ENCODE peak calls at places on chromosomes 13 and 19, in seven cellular contexts. L is ascending aorta, H is BJ, Y is heart right ventricle, M is tibial artery, J is choroid plexus epithelial cell, R is GM12865. B is an unnamed sample.

GRCh38 chr13:81480634-81481033 is 1139.7 kb upstream of the SPRY2 start:
- DNase-seq in R (no peak), J (peak; percentile 13), L (no peak), H (no peak), Y (no peak), M (no peak), B (no peak)

GRCh38 chr19:7596191-7596937 is 701 bp downstream of the CAMSAP3 start:
- DNase-seq in J (no peak), M (no peak), L (no peak), H (no peak), R (no peak), Y (no peak), B (no peak)

GRCh38 chr19:12703056-12703455 is 6.6 kb upstream of the FBXW9 start:
- DNase-seq in M (no peak), Y (no peak), J (peak; percentile 65), L (no peak), H (no peak), R (peak; percentile 50), B (peak; percentile 25)

GRCh38 chr19:7507884-7508283 is 8.0 kb upstream of the ZNF358 start:
- DNase-seq in H (no peak), J (peak; percentile 89), M (peak; percentile 82), L (peak; percentile 88), R (peak; percentile 57), Y (peak; percentile 67), B (peak; percentile 86)

GRCh38 chr19:49553451-49554271 is 25.9 kb downstream of the RCN3 start:
- DNase-seq in R (no peak), H (no peak), L (no peak), J (peak; percentile 70), Y (no peak), M (no peak), B (peak; percentile 70)

GRCh38 chr13:103324641-103325040 is 258.4 kb upstream of the SLC10A2 start:
- DNase-seq in R (no peak), M (no peak), Y (no peak), J (no peak), H (no peak), L (no peak), B (no peak)

GRCh38 chr13:107765724-107766436 is 449.5 kb downstream of the LIG4 start:
- DNase-seq in J (peak; percentile 46), M (no peak), Y (no peak), R (no peak), H (no peak), L (no peak), B (peak; percentile 27)

GRCh38 chr13:48797127-48797526 is 143.4 kb downstream of the CYSLTR2 start:
- DNase-seq in R (no peak), L (no peak), J (no peak), H (no peak), Y (no peak), M (no peak), B (no peak)

DNA sequence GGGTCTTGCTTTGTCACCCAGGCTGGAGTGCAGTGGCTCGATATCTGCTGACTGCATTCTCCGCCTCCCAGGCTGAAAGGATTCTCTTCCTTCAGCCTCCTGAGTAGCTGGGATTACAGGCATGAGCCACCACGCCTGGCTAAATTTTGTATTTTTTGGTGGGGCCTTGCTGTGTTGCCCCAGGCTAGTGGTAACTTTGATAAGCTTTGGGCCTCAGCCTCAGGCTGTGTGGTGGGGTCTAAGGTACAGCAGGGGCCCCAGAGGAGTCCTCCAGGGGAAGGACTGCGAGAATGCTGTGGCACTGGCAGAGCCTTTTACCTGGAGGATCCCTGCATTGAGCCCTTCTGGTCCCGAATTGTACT is 7.2 kb downstream of the DOT1L start:
- DNase-seq in M (no peak), L (no peak), R (no peak), J (no peak), Y (no peak), H (no peak), B (no peak)
- TF ChIP-seq CTCF in M (no peak), L (no peak), R (no peak), J (no peak), Y (no peak), H (no peak), B (no peak)

GRCh38 chr19:45598267-45599011 is 3.6 kb downstream of the GPR4 start:
- DNase-seq in H (no peak), M (no peak), Y (no peak), J (peak; percentile 6), R (no peak), L (no peak), B (no peak)

GRCh38 chr19:45599286-45599685 is 2.7 kb downstream of the GPR4 start:
- DNase-seq in L (no peak), R (no peak), J (no peak), Y (no peak), M (no peak), H (no peak), B (no peak)

GRCh38 chr19:45601115-45601514 is 897 bp downstream of the GPR4 start:
- DNase-seq in H (no peak), M (no peak), L (no peak), Y (no peak), J (no peak), R (no peak), B (no peak)

GRCh38 chr19:45601524-45602522 is at the start of gene GPR4:
- DNase-seq in L (no peak), J (no peak), Y (peak; percentile 51), R (no peak), M (no peak), H (no peak), B (no peak)

DNA sequence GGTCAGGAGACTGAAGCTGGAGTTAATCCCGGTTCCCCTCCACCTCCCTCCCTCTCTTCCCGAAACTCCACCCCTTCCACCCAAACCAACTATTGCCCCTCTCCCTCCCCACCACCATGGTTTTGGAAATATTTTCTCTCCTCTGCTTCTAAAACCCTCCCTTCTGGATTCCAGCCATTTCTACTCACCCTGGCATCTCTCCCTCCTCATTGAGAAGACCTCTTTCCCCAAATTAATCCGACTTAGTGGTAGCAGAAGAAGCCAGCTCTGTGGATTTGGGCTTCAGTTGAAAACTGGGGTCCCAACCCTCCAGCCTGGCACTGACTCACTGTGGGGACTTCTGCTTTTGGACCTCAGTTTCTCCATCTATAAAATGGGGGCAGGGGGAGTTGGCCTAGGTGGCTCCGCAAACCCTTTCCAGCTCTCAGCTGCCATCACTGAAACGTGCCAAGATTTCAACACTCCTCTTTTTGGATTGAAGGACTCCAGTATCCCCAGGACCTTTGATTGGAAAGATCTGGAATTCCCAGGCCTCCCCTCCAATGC is 1.6 kb downstream of the GPR4 start:
- DNase-seq in Y (no peak), L (no peak), H (no peak), J (no peak), R (no peak), M (no peak), B (no peak)
- H3K4me3 ChIP-seq in Y (peak overlapping the region; percentile 73), L (no peak overlapping the region), H (no peak overlapping the region), J (no peak overlapping the region), R (no peak overlapping the region), M (no peak overlapping the region), B (no peak overlapping the region)

DNA sequence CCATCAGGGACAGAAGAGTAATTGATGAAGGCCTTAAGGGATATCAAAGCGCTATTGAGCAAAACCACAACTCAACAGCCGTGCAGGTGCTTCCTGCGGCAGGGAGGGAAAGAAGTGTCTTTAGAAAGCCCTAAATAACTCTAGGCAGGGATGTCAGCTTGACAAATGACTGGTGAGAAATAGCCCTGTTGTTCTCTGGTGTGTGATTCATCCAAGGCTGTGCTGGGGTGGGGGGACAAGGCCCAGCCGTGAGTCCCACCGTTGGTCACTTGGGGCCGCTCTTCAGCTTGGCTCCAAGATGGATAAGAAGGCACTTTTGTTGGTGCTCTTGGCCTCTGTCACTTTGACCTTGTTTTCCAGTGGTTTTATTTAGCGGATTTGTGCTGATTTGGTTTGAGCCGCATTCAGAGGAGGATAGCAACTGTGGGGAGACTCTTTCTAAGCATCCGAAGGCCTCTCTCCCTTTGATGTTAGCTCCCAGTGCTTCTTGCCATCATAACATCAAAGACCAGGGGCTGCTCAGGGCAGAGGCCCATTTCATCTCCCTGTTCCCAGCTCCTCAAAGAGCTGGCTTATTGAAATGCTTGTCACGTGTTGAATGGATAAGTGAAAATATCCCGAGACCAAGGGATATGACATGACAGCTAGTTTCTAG is 130.3 kb upstream of the SERP2 start:
- DNase-seq in H (no peak), J (peak; percentile 89), M (no peak), L (no peak), Y (no peak), R (peak; percentile 84), B (peak; percentile 92)
- TF ChIP-seq CTCF in H (no peak), J (peak; percentile 73), M (no peak), L (peak; percentile 37), Y (peak; percentile 59), R (peak; percentile 61), B (peak; percentile 71)

GRCh38 chr13:21478881-21479808 is 20.0 kb upstream of the ZDHHC20 start:
- DNase-seq in Y (no peak), H (peak; percentile 31), J (peak; percentile 88), M (no peak), L (no peak), R (peak; percentile 80), B (peak; percentile 82)

GRCh38 chr13:21481359-21481758 is 22.3 kb upstream of the ZDHHC20 start:
- DNase-seq in J (no peak), M (no peak), R (no peak), H (no peak), L (no peak), Y (no peak), B (no peak)

GRCh38 chr13:21475115-21475514 is 16.0 kb upstream of the ZDHHC20 start:
- DNase-seq in H (no peak), M (no peak), J (no peak), L (no peak), Y (no peak), R (no peak), B (no peak)

DNA sequence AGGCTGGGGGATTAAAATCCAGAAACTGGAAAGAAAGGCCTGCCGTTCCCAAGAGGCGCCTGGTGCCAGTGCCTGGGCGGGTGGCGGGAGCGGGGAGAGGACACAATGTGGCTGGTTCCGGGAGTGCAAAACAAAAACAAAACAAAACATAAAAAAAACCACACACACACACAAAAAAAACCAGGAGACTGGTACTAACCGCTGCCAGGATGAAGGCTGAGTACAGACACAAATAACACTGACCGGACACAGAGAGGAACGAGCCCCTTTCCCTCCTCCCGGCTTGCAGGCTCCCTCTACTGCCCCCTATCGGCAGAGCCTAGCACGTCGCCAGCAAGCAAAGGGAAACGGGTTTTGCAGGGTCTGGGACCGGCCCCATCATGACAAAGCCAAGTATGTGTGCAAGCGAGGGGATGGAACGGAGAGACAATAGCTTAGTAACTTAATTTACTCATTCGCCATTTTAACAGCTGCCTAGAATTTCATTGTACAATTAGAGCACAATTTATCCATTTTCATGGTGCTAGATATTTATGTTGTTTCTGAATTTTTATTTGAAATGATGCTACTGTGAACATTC is 17.9 kb upstream of the ZDHHC20 start:
- DNase-seq in J (peak; percentile 90), M (peak; percentile 74), L (peak; percentile 87), R (peak; percentile 94), H (no peak), Y (peak; percentile 81), B (peak; percentile 79)
- H3K4me3 ChIP-seq in J (peak overlapping the region; percentile 56), M (peak overlapping the region; percentile 40), L (peak overlapping the region; percentile 24), R (peak overlapping the region; percentile 46), H (peak overlapping the region; percentile 42), Y (peak overlapping the region; percentile 54), B (peak overlapping the region; percentile 36)

DNA sequence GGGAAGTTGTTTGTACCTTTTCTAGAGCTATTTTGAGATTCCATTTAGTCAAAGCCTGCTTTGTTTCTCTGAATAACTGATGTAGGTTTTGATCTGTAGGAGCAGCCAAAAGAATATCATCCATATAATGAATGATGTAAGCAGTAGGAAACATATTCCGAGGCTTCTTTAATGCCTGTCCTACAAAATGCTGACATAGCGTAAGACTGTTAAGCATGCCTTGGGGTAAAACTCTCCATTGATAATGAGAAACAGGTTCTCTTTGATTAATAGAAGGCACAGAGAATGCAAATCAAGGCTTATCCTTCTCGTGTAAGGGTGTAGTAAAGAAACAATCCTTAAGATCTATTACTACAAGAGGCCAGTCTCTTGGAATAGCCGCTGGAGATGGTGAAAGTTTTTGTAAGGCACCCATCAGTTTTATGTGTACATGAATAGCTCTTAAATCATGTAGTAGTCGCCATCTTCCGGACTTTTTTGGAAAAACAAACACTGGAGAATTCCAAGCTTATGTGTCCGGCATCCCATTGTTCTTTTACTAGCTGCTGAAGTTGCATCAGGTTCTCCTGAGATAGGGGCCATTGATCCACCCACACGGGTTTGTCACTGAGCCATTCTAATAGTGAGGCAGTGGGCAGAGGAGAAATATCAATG is 13.5 kb downstream of the FPR3 start:
- DNase-seq in H (no peak), M (no peak), R (no peak), L (no peak), Y (no peak), J (peak; percentile 86), B (peak; percentile 18)
- TF ChIP-seq CTCF in H (peak; percentile 10), M (no peak), R (no peak), L (peak; percentile 21), Y (peak; percentile 27), J (peak; percentile 44), B (no peak)